ENCODE peak calls at places on chromosome 13, in ten cellular contexts. D is H1, S is dorsolateral prefrontal cortex, O is transverse colon, I is GM12878, J is thoracic aorta, U is IMR-90, K is heart left ventricle, Z is AG10803, N is A549. T is an unnamed sample.

GRCh38 chr13:56670563-56670962 is 470.2 kb upstream of the PRR20A start:
- DNase-seq in S (no peak), D (no peak), I (no peak), K (no peak), J (no peak), U (no peak), O (no peak), Z (no peak), N (no peak), T (no peak)

GRCh38 chr13:76939215-76939614 is 9.1 kb upstream of the ACOD1 start:
- DNase-seq in Z (peak; percentile 60), S (no peak), K (no peak), N (no peak), D (no peak), J (no peak), O (no peak), I (no peak), U (peak; percentile 41), T (no peak)

GRCh38 chr13:73171926-73172325 is 113.1 kb downstream of the KLF5 start:
- DNase-seq in S (no peak), N (no peak), Z (no peak), U (peak; percentile 46), D (no peak), I (no peak), K (no peak), O (no peak), J (no peak), T (no peak)

GRCh38 chr13:109333893-109334651 is 452.3 kb downstream of the IRS2 start:
- DNase-seq in O (no peak), J (no peak), N (no peak), I (no peak), Z (no peak), U (no peak), K (no peak), S (no peak), D (no peak), T (no peak)

GRCh38 chr13:88257706-88258105 is 586.5 kb downstream of the SLITRK5 start:
- DNase-seq in J (no peak), U (no peak), O (no peak), S (no peak), Z (no peak), D (no peak), N (no peak), I (no peak), K (no peak), T (no peak)

GRCh38 chr13:88464851-88465250 is 793.7 kb downstream of the SLITRK5 start:
- DNase-seq in K (no peak), D (no peak), J (no peak), O (no peak), Z (no peak), S (no peak), I (no peak), N (no peak), U (no peak), T (no peak)

GRCh38 chr13:40252241-40252640 is 414.2 kb downstream of the FOXO1 start:
- DNase-seq in N (no peak), D (no peak), O (no peak), Z (no peak), K (no peak), I (no peak), J (no peak), U (no peak), S (no peak), T (no peak)

GRCh38 chr13:45989607-45990006 is 62.9 kb downstream of the ZC3H13 start:
- DNase-seq in I (no peak), J (no peak), D (no peak), N (no peak), S (no peak), U (peak; percentile 86), Z (peak; percentile 82), K (no peak), O (no peak), T (no peak)

GRCh38 chr13:112073245-112074138 is 6.5 kb downstream of the SOX1 start:
- DNase-seq in S (no peak), N (no peak), O (no peak), K (no peak), J (no peak), D (peak; percentile 82), U (no peak), I (no peak), Z (no peak), T (no peak)

DNA sequence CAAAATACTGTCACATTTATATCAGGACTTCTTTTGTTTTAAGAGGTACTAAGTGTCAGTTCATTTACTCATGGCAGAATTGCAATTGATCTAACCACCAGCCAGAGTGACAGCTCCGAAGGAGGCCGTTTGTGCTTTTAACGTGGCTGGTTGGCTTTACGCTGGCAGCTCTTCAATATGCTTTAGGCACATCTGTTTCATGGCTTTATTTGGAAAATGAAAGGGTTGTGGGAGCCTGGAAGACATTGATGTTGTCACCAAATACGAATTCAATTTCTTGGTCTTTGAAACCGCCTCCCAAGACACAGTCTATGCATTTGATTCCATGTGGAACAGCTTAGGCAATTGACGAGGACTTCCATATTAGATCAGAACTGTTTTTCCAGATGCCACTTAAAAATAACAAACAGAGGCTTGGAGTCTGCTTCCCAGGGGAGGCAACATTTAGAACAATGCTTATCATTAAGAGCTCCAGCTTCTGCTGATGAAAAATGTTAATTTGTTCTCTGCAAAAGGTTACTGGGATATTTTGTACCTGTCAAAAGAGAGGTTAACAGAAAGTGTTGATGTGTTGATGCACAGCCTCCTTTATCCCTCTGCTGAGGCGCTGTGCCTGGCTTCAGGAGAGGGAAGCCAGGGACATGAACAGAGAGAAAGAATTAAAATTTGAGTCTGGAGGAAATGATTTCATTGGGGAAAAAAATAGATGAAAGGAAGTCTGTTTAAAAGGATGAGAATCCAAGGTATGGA is 64.0 kb upstream of the TNFRSF19 start:
- DNase-seq in D (no peak), O (no peak), U (peak; percentile 39), J (no peak), N (no peak), I (no peak), K (no peak), Z (peak; percentile 80), S (no peak), T (no peak)
- H3K4me3 ChIP-seq in D (no peak overlapping the region), O (no peak overlapping the region), U (no peak overlapping the region), J (no peak overlapping the region), N (no peak overlapping the region), I (no peak overlapping the region), K (no peak overlapping the region), Z (peak overlapping the region; percentile 24), S (no peak overlapping the region), T (no peak overlapping the region)

GRCh38 chr13:27977476-27978300 is 8.6 kb upstream of the CDX2 start:
- DNase-seq in I (no peak), K (no peak), D (peak; percentile 72), Z (no peak), O (no peak), S (no peak), U (no peak), J (no peak), N (peak; percentile 29), T (no peak)
- H3K4me3 ChIP-seq in I (no peak overlapping the region), K (peak overlapping the region; percentile 23), D (no peak overlapping the region), Z (no peak overlapping the region), O (peak overlapping the region; percentile 61), S (no peak overlapping the region), U (no peak overlapping the region), J (no peak overlapping the region), N (peak overlapping the region; percentile 31), T (no peak overlapping the region)

GRCh38 chr13:62933809-62934208 is 1518.2 kb upstream of the PCDH20 start:
- DNase-seq in J (no peak), U (no peak), D (no peak), I (no peak), K (no peak), Z (no peak), S (no peak), N (no peak), O (no peak), T (no peak)

DNA sequence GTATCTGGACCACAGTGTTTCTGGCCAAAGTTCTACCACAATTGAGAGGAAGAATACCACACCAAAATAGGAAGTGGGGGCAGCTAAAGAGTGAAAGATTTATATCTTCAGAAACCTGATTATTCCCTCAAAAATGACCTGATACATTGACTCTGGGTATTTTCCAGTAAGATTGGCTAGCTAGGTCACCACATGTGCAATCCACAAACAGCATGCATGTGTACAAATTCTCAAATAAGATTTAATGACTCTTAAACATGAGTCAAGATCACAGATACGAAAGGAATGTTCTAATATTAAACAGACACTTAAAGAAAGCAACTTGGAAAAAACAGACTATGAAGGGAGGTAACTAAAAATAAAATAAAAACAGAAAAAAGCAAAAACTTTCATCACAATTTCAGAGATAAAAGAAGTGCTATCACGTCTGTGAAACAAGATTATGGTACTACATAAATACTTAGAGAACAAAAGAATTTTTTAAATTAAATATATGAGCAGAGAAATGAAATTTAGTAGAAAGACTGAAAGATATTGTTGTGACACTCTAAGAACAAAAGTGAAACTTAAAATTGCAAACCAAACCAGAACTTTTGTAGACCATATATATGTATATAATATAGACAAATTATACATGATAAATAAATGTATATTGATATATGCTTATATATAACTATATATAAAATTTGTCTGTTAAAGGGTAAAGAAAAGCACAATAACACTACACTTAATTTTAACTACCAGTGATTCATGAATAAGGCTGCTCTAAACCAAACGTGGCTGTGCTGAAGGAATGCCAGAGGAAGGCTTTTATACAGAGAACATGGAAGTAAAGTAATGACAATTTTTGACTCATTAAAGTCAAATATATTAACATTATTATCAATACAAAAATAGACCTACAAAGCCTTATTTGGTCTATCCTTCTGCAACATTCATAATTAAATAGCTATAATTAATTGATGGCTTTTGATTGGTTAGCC is 1516.5 kb upstream of the PCDH20 start:
- DNase-seq in J (no peak), D (no peak), S (no peak), O (no peak), I (no peak), U (peak; percentile 68), Z (peak; percentile 16), N (no peak), K (no peak), T (no peak)
- H3K4me3 ChIP-seq in J (no peak overlapping the region), D (no peak overlapping the region), S (no peak overlapping the region), O (no peak overlapping the region), I (no peak overlapping the region), U (no peak overlapping the region), Z (no peak overlapping the region), N (no peak overlapping the region), K (no peak overlapping the region), T (no peak overlapping the region)

GRCh38 chr13:22235285-22235949 is 564.5 kb downstream of the FGF9 start:
- DNase-seq in J (no peak), N (no peak), I (no peak), K (no peak), D (no peak), Z (no peak), U (peak; percentile 4), O (no peak), S (no peak), T (no peak)

GRCh38 chr13:22240716-22241115 is 569.8 kb downstream of the FGF9 start:
- DNase-seq in Z (peak; percentile 8), S (no peak), U (no peak), D (no peak), O (no peak), I (no peak), N (no peak), K (no peak), J (no peak), T (no peak)

GRCh38 chr13:22232186-22232585 is 561.3 kb downstream of the FGF9 start:
- DNase-seq in S (no peak), J (no peak), Z (no peak), I (no peak), O (no peak), D (no peak), U (no peak), K (no peak), N (no peak), T (no peak)

GRCh38 chr13:22238269-22238668 is 567.4 kb downstream of the FGF9 start:
- DNase-seq in I (no peak), Z (no peak), D (no peak), U (no peak), K (no peak), N (no peak), J (no peak), S (no peak), O (no peak), T (no peak)

GRCh38 chr13:22235950-22236290 is 565.0 kb downstream of the FGF9 start:
- DNase-seq in K (no peak), S (no peak), Z (no peak), N (no peak), J (no peak), U (no peak), D (peak; percentile 59), I (no peak), O (no peak), T (no peak)
- H3K4me3 ChIP-seq in K (no peak overlapping the region), S (no peak overlapping the region), Z (no peak overlapping the region), N (no peak overlapping the region), J (no peak overlapping the region), U (no peak overlapping the region), D (no peak overlapping the region), I (no peak overlapping the region), O (no peak overlapping the region), T (no peak overlapping the region)

T was measured in LNCaP clone FGC.